ENCODE peak calls at places on chromosomes 3 and 15, in four cellular contexts. Q, A, E and O are unnamed samples.

GRCh38 chr15:90557651-90558084 is 27.9 kb downstream of the CRTC3 start:
- DNase-seq in Q (no peak), E (peak; percentile 76), A (no peak), O (no peak)

GRCh38 chr3:194986208-194987043 is 284.5 kb downstream of the XXYLT1 start:
- DNase-seq in A (no peak), Q (no peak), E (no peak), O (no peak)

GRCh38 chr3:73229036-73229435 is 167.6 kb downstream of the EBLN2 start:
- DNase-seq in Q (no peak), E (peak; percentile 64), A (no peak), O (no peak)

GRCh38 chr3:101676765-101677435 is at the start of gene ZBTB11:
- DNase-seq in A (peak; percentile 90), E (peak; percentile 99), Q (peak; percentile 100), O (peak; percentile 100)

GRCh38 chr3:46927718-46928073 is 48.8 kb downstream of the CCDC12 start:
- DNase-seq in E (no peak), Q (no peak), A (no peak), O (no peak)

GRCh38 chr3:134308350-134308891 is 57.8 kb upstream of the RYK start:
- DNase-seq in Q (peak; percentile 58), A (peak; percentile 42), E (peak; percentile 85), O (peak; percentile 79)

GRCh38 chr3:42473083-42473932 is 29.1 kb upstream of the VIPR1 start:
- DNase-seq in A (no peak), Q (no peak), E (peak; percentile 2), O (peak; percentile 14)

GRCh38 chr3:101261506-101261905 is 58.9 kb downstream of the IMPG2 start:
- DNase-seq in A (no peak), Q (no peak), E (peak; percentile 47), O (no peak)

GRCh38 chr15:87844031-87844430 is 412.5 kb downstream of the NTRK3 start:
- DNase-seq in A (no peak), Q (no peak), E (no peak), O (no peak)

GRCh38 chr15:100723323-100723801 is 121.0 kb downstream of the ASB7 start:
- DNase-seq in A (no peak), Q (no peak), E (no peak), O (no peak)

GRCh38 chr15:45637552-45638033 is 2.8 kb downstream of the SQOR start:
- DNase-seq in A (peak; percentile 67), E (peak; percentile 85), Q (peak; percentile 10), O (peak; percentile 69)

GRCh38 chr15:79849789-79850188 is 47.0 kb downstream of the MTHFS start:
- DNase-seq in E (peak; percentile 77), A (no peak), Q (no peak), O (peak; percentile 28)

GRCh38 chr3:47005212-47006144 is 26.0 kb downstream of the NBEAL2 start:
- DNase-seq in E (no peak), Q (no peak), A (no peak), O (no peak)

GRCh38 chr3:126130981-126131750 is 47.2 kb upstream of the SLC41A3 start:
- DNase-seq in E (no peak), Q (no peak), A (no peak), O (no peak)

GRCh38 chr3:193388371-193388770 is 9.8 kb upstream of the ATP13A5 start:
- DNase-seq in A (no peak), Q (no peak), E (no peak), O (no peak)

GRCh38 chr15:90201944-90202375 is 830 bp downstream of the SEMA4B start:
- DNase-seq in E (peak; percentile 27), A (no peak), Q (no peak), O (no peak)

GRCh38 chr3:81245043-81245442 is 516.4 kb downstream of the GBE1 start:
- DNase-seq in Q (no peak), A (no peak), E (peak; percentile 51), O (no peak)

GRCh38 chr3:71805199-71805598 is 20.3 kb upstream of the PROK2 start:
- DNase-seq in A (no peak), Q (no peak), E (no peak), O (no peak)

GRCh38 chr15:73870700-73871408 is 2.5 kb upstream of the TBC1D21 start:
- DNase-seq in E (peak; percentile 48), A (no peak), Q (no peak), O (no peak)

GRCh38 chr3:133472889-133473288 is 73.0 kb downstream of the BFSP2 start:
- DNase-seq in E (no peak), A (no peak), Q (no peak), O (no peak)

GRCh38 chr15:56857828-56858227 is 60.6 kb upstream of the TCF12 start:
- DNase-seq in E (no peak), A (no peak), Q (no peak), O (no peak)

GRCh38 chr3:16516695-16517481 is 3.4 kb upstream of the RFTN1 start:
- DNase-seq in A (no peak), Q (no peak), E (peak; percentile 74), O (peak; percentile 58)

GRCh38 chr3:25820372-25820771 is 30.5 kb downstream of the OXSM start:
- DNase-seq in Q (no peak), A (no peak), E (peak; percentile 97), O (no peak)

GRCh38 chr3:138310494-138310893 is 19.2 kb downstream of the NME9 start:
- DNase-seq in Q (no peak), E (no peak), A (no peak), O (no peak)

GRCh38 chr15:98776607-98777281 is 128.4 kb downstream of the IGF1R start:
- DNase-seq in A (peak; percentile 5), Q (no peak), E (peak; percentile 59), O (peak; percentile 48)

GRCh38 chr15:66269326-66270090 is 16.0 kb upstream of the MEGF11 start:
- DNase-seq in E (peak; percentile 44), Q (no peak), A (no peak), O (no peak)

GRCh38 chr15:90529369-90530249 is at the start of gene CRTC3:
- DNase-seq in A (peak; percentile 52), E (peak; percentile 83), Q (no peak), O (peak; percentile 62)